ENCODE peak calls at places on chromosomes 6 and 20, in five cellular contexts. One of them, this sample, is unnamed.

GRCh38 chr6:128519931-128520435 is 416 bp downstream of the PTPRK start:
- DNase-seq in substantia nigra: peak
- DNase-seq in stimulated activated CD4-positive, alpha-beta T cell treated with anti-CD3 and anti-CD28 coated beads, Interleukin-2, amount 100 ng/mL, for 24 hours: peak
- DNase-seq in heart left ventricle: no peak
- DNase-seq in GM04504: no peak
- DNase-seq in this sample: no peak

GRCh38 chr6:42618686-42619085 is 54.9 kb downstream of the UBR2 start:
- DNase-seq in GM04504: peak
- DNase-seq in heart left ventricle: no peak
- DNase-seq in substantia nigra: no peak
- DNase-seq in stimulated activated CD4-positive, alpha-beta T cell treated with anti-CD3 and anti-CD28 coated beads, Interleukin-2, amount 100 ng/mL, for 24 hours: no peak
- DNase-seq in this sample: peak

GRCh38 chr6:53962631-53963030 is 148.6 kb upstream of the MLIP start:
- DNase-seq in GM04504: no peak
- DNase-seq in heart left ventricle: no peak
- DNase-seq in substantia nigra: no peak
- DNase-seq in stimulated activated CD4-positive, alpha-beta T cell treated with anti-CD3 and anti-CD28 coated beads, Interleukin-2, amount 100 ng/mL, for 24 hours: no peak
- DNase-seq in this sample: no peak

GRCh38 chr6:139973602-139974373 is 599.3 kb upstream of the CITED2 start:
- DNase-seq in stimulated activated CD4-positive, alpha-beta T cell treated with anti-CD3 and anti-CD28 coated beads, Interleukin-2, amount 100 ng/mL, for 24 hours: no peak
- DNase-seq in substantia nigra: no peak
- DNase-seq in GM04504: no peak
- DNase-seq in heart left ventricle: no peak
- DNase-seq in this sample: no peak

GRCh38 chr20:14288341-14289330 is 48.8 kb downstream of the FLRT3 start:
- DNase-seq in stimulated activated CD4-positive, alpha-beta T cell treated with anti-CD3 and anti-CD28 coated beads, Interleukin-2, amount 100 ng/mL, for 24 hours: no peak
- DNase-seq in heart left ventricle: no peak
- DNase-seq in substantia nigra: no peak
- DNase-seq in GM04504: peak
- DNase-seq in this sample: peak

GRCh38 chr6:5276596-5276995 is 15.3 kb downstream of the FARS2 start:
- DNase-seq in GM04504: no peak
- DNase-seq in substantia nigra: no peak
- DNase-seq in heart left ventricle: no peak
- DNase-seq in stimulated activated CD4-positive, alpha-beta T cell treated with anti-CD3 and anti-CD28 coated beads, Interleukin-2, amount 100 ng/mL, for 24 hours: no peak
- DNase-seq in this sample: no peak

GRCh38 chr6:151763303-151763702 is 44.2 kb upstream of the ESR1 start:
- DNase-seq in heart left ventricle: no peak
- DNase-seq in substantia nigra: no peak
- DNase-seq in stimulated activated CD4-positive, alpha-beta T cell treated with anti-CD3 and anti-CD28 coated beads, Interleukin-2, amount 100 ng/mL, for 24 hours: no peak
- DNase-seq in GM04504: no peak
- DNase-seq in this sample: peak

GRCh38 chr6:1216488-1216974 is 95.4 kb upstream of the FOXQ1 start:
- DNase-seq in stimulated activated CD4-positive, alpha-beta T cell treated with anti-CD3 and anti-CD28 coated beads, Interleukin-2, amount 100 ng/mL, for 24 hours: no peak
- DNase-seq in GM04504: no peak
- DNase-seq in substantia nigra: no peak
- DNase-seq in heart left ventricle: no peak
- DNase-seq in this sample: no peak

GRCh38 chr6:17574871-17575560 is 25.1 kb upstream of the FAM8A1 start:
- DNase-seq in substantia nigra: no peak
- DNase-seq in GM04504: peak
- DNase-seq in heart left ventricle: no peak
- DNase-seq in stimulated activated CD4-positive, alpha-beta T cell treated with anti-CD3 and anti-CD28 coated beads, Interleukin-2, amount 100 ng/mL, for 24 hours: no peak
- DNase-seq in this sample: peak

GRCh38 chr6:2688416-2689064 is 62.2 kb downstream of the MYLK4 start:
- DNase-seq in substantia nigra: no peak
- DNase-seq in GM04504: peak
- DNase-seq in stimulated activated CD4-positive, alpha-beta T cell treated with anti-CD3 and anti-CD28 coated beads, Interleukin-2, amount 100 ng/mL, for 24 hours: no peak
- DNase-seq in heart left ventricle: peak
- DNase-seq in this sample: peak

GRCh38 chr6:102798631-102799030 is 1405.1 kb downstream of the GRIK2 start:
- DNase-seq in stimulated activated CD4-positive, alpha-beta T cell treated with anti-CD3 and anti-CD28 coated beads, Interleukin-2, amount 100 ng/mL, for 24 hours: no peak
- DNase-seq in GM04504: no peak
- DNase-seq in heart left ventricle: no peak
- DNase-seq in substantia nigra: no peak
- DNase-seq in this sample: no peak

GRCh38 chr6:82963527-82963926 is 102.1 kb downstream of the UBE3D start:
- DNase-seq in stimulated activated CD4-positive, alpha-beta T cell treated with anti-CD3 and anti-CD28 coated beads, Interleukin-2, amount 100 ng/mL, for 24 hours: no peak
- DNase-seq in GM04504: no peak
- DNase-seq in substantia nigra: no peak
- DNase-seq in heart left ventricle: no peak
- DNase-seq in this sample: no peak

GRCh38 chr20:16571333-16571732 is 1.9 kb downstream of the KIF16B start:
- DNase-seq in GM04504: no peak
- DNase-seq in substantia nigra: no peak
- DNase-seq in stimulated activated CD4-positive, alpha-beta T cell treated with anti-CD3 and anti-CD28 coated beads, Interleukin-2, amount 100 ng/mL, for 24 hours: no peak
- DNase-seq in heart left ventricle: no peak
- DNase-seq in this sample: no peak

GRCh38 chr6:140441256-140441655 is 1066.8 kb upstream of the CITED2 start:
- DNase-seq in substantia nigra: no peak
- DNase-seq in heart left ventricle: peak
- DNase-seq in stimulated activated CD4-positive, alpha-beta T cell treated with anti-CD3 and anti-CD28 coated beads, Interleukin-2, amount 100 ng/mL, for 24 hours: no peak
- DNase-seq in GM04504: peak
- DNase-seq in this sample: peak

GRCh38 chr20:603116-603640 is 6.9 kb downstream of the TCF15 start:
- DNase-seq in stimulated activated CD4-positive, alpha-beta T cell treated with anti-CD3 and anti-CD28 coated beads, Interleukin-2, amount 100 ng/mL, for 24 hours: no peak
- DNase-seq in heart left ventricle: peak
- DNase-seq in GM04504: no peak
- DNase-seq in substantia nigra: no peak
- DNase-seq in this sample: no peak

GRCh38 chr6:121436172-121436965 is 923 bp downstream of the GJA1 start:
- DNase-seq in heart left ventricle: no peak
- DNase-seq in stimulated activated CD4-positive, alpha-beta T cell treated with anti-CD3 and anti-CD28 coated beads, Interleukin-2, amount 100 ng/mL, for 24 hours: no peak
- DNase-seq in substantia nigra: no peak
- DNase-seq in GM04504: no peak
- DNase-seq in this sample: peak

GRCh38 chr20:37529214-37529967 is 1.7 kb upstream of the BLCAP start:
- DNase-seq in stimulated activated CD4-positive, alpha-beta T cell treated with anti-CD3 and anti-CD28 coated beads, Interleukin-2, amount 100 ng/mL, for 24 hours: no peak
- DNase-seq in GM04504: no peak
- DNase-seq in substantia nigra: no peak
- DNase-seq in heart left ventricle: no peak
- DNase-seq in this sample: no peak

GRCh38 chr6:52503344-52503747 is 73.5 kb downstream of the TRAM2 start:
- DNase-seq in stimulated activated CD4-positive, alpha-beta T cell treated with anti-CD3 and anti-CD28 coated beads, Interleukin-2, amount 100 ng/mL, for 24 hours: no peak
- DNase-seq in substantia nigra: no peak
- DNase-seq in heart left ventricle: peak
- DNase-seq in GM04504: no peak
- DNase-seq in this sample: peak

GRCh38 chr6:84455630-84456029 is 228.2 kb upstream of the CEP162 start:
- DNase-seq in GM04504: no peak
- DNase-seq in stimulated activated CD4-positive, alpha-beta T cell treated with anti-CD3 and anti-CD28 coated beads, Interleukin-2, amount 100 ng/mL, for 24 hours: no peak
- DNase-seq in heart left ventricle: no peak
- DNase-seq in substantia nigra: no peak
- DNase-seq in this sample: no peak

GRCh38 chr20:40868568-40869223 is 159.9 kb upstream of the TOP1 start:
- DNase-seq in heart left ventricle: no peak
- DNase-seq in substantia nigra: peak
- DNase-seq in stimulated activated CD4-positive, alpha-beta T cell treated with anti-CD3 and anti-CD28 coated beads, Interleukin-2, amount 100 ng/mL, for 24 hours: no peak
- DNase-seq in GM04504: peak
- DNase-seq in this sample: no peak

GRCh38 chr6:167044696-167045095 is 45.5 kb downstream of the CEP43 start:
- DNase-seq in stimulated activated CD4-positive, alpha-beta T cell treated with anti-CD3 and anti-CD28 coated beads, Interleukin-2, amount 100 ng/mL, for 24 hours: no peak
- DNase-seq in substantia nigra: no peak
- DNase-seq in GM04504: no peak
- DNase-seq in heart left ventricle: no peak
- DNase-seq in this sample: no peak

GRCh38 chr6:166023273-166023989 is 144.2 kb downstream of the TBXT start:
- DNase-seq in substantia nigra: no peak
- DNase-seq in stimulated activated CD4-positive, alpha-beta T cell treated with anti-CD3 and anti-CD28 coated beads, Interleukin-2, amount 100 ng/mL, for 24 hours: no peak
- DNase-seq in GM04504: no peak
- DNase-seq in heart left ventricle: no peak
- DNase-seq in this sample: no peak

This sample was measured in RWPE1.